ENCODE peak calls at places on chromosomes 16 and 17, in nine cellular contexts. I is suprapubic skin, S is transverse colon, Z is sigmoid colon, V is endothelial cell of umbilical vein, F is esophagus muscularis mucosa, Q is stomach, U is HCT116, O is GM23338. R is an unnamed sample.

GRCh38 chr16:28205117-28205899 is 6.5 kb downstream of the XPO6 start:
- DNase-seq in I (no peak), S (no peak), Z (no peak), V (no peak), F (no peak), Q (no peak), U (no peak), O (no peak), R (no peak)

GRCh38 chr16:73018796-73019455 is 29.0 kb downstream of the ZFHX3 start:
- DNase-seq in I (peak; percentile 42), S (no peak), Z (peak; percentile 19), V (no peak), F (no peak), Q (no peak), U (no peak), O (no peak), R (no peak)

GRCh38 chr16:14345512-14346115 is 274.5 kb downstream of the MRTFB start:
- DNase-seq in I (no peak), S (no peak), Z (no peak), V (no peak), F (no peak), Q (peak; percentile 27), U (no peak), O (no peak), R (no peak)

GRCh38 chr17:29722411-29723198 is 99.9 kb upstream of the CORO6 start:
- DNase-seq in I (no peak), S (peak; percentile 46), Z (peak; percentile 78), V (peak; percentile 84), F (peak; percentile 92), Q (no peak), U (no peak), O (no peak), R (no peak)

GRCh38 chr17:78597923-78598545 is 20.8 kb upstream of the DNAH17 start:
- DNase-seq in I (no peak), S (no peak), Z (no peak), V (no peak), F (no peak), Q (no peak), U (no peak), O (no peak), R (peak; percentile 15)

GRCh38 chr17:16319969-16320368 is 33.3 kb downstream of the CENPV start:
- DNase-seq in I (no peak), S (no peak), Z (no peak), V (no peak), F (no peak), Q (no peak), U (no peak), O (no peak), R (no peak)

GRCh38 chr17:27354491-27355081 is 60.7 kb downstream of the WSB1 start:
- DNase-seq in I (no peak), S (no peak), Z (no peak), V (no peak), F (no peak), Q (no peak), U (no peak), O (no peak), R (no peak)

GRCh38 chr16:54287018-54287757 is 601 bp upstream of the IRX3 start:
- DNase-seq in I (peak; percentile 78), S (no peak), Z (no peak), V (no peak), F (no peak), Q (no peak), U (peak; percentile 1), O (peak; percentile 90), R (no peak)

GRCh38 chr17:19610879-19611278 is 37.7 kb upstream of the ALDH3A2 start:
- DNase-seq in I (no peak), S (no peak), Z (no peak), V (no peak), F (no peak), Q (no peak), U (no peak), O (no peak), R (no peak)

GRCh38 chr16:81779540-81780320 is 639 bp downstream of the PLCG2 start:
- DNase-seq in I (peak; percentile 63), S (peak; percentile 50), Z (no peak), V (peak; percentile 12), F (no peak), Q (peak; percentile 44), U (no peak), O (peak; percentile 68), R (peak; percentile 91)

GRCh38 chr16:86942469-86943175 is 364.3 kb downstream of the FOXL1 start:
- DNase-seq in I (no peak), S (no peak), Z (no peak), V (no peak), F (no peak), Q (no peak), U (no peak), O (no peak), R (no peak)

GRCh38 chr17:45363498-45363897 is 46.7 kb upstream of the MAP3K14 start:
- DNase-seq in I (peak; percentile 25), S (no peak), Z (peak; percentile 2), V (no peak), F (no peak), Q (no peak), U (no peak), O (no peak), R (peak; percentile 6)

GRCh38 chr17:31649302-31649701 is 209.7 kb downstream of the COPRS start:
- DNase-seq in I (no peak), S (no peak), Z (no peak), V (no peak), F (no peak), Q (no peak), U (no peak), O (no peak), R (no peak)

GRCh38 chr16:35319536-35320192 is 1860.3 kb downstream of the TP53TG3F start:
- DNase-seq in I (no peak), S (no peak), Z (no peak), V (no peak), F (peak; percentile 75), Q (no peak), U (no peak), O (no peak), R (no peak)

GRCh38 chr16:27890866-27891265 is 172.6 kb downstream of the GSG1L start:
- DNase-seq in I (no peak), S (no peak), Z (no peak), V (no peak), F (no peak), Q (no peak), U (no peak), O (peak; percentile 33), R (no peak)

DNA sequence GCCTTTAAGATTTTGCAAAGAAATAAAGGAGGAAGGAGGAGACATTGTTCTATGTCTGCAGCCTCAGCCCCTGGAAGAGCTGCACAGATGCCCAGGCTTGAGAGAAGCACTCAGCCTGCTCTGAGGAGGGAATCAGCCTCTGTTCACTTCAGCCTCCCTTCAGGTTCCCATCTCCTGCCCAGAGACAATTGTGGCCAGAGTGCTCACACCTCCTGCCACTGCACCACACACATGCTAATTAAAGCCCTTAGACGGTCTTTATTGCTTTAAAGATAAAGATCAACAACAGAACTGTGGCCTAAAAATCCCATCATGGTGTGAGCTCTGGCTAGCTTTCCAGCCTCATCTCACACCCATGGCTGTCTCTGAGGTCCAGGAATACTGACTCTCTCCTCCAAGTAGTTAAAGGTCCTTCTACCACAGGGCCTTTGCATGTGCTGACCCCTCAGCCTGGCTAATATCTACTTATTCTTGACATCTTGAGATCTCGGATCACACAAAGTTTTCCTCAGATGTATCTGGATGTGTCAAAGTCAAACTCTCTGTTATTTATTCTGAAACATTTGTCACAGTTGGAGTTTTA is 33.8 kb downstream of the CHD9NB start:
- DNase-seq in I (no peak), S (no peak), Z (no peak), V (no peak), F (no peak), Q (no peak), U (no peak), O (no peak), R (no peak)
- H3K4me1 ChIP-seq in I (no peaks in the 10 kb centered on the region), S (no peaks in the 10 kb centered on the region), Z (no peaks in the 10 kb centered on the region), V (no peaks in the 10 kb centered on the region), F (no peaks in the 10 kb centered on the region), Q (no peaks in the 10 kb centered on the region), U (no peaks in the 10 kb centered on the region), O (peaks cover 6% of the 10 kb centered on the region), R (no peaks in the 10 kb centered on the region)

GRCh38 chr16:1082266-1082951 is 9.9 kb downstream of the SSTR5 start:
- DNase-seq in I (no peak), S (no peak), Z (no peak), V (peak; percentile 79), F (no peak), Q (no peak), U (no peak), O (no peak), R (no peak)
- TF ChIP-seq POLR2AphosphoS5 in I (no peak), S (no peak), Z (no peak), V (peak; percentile 62), F (no peak), Q (no peak), U (peak; percentile 87), O (no peak), R (no peak)

DNA sequence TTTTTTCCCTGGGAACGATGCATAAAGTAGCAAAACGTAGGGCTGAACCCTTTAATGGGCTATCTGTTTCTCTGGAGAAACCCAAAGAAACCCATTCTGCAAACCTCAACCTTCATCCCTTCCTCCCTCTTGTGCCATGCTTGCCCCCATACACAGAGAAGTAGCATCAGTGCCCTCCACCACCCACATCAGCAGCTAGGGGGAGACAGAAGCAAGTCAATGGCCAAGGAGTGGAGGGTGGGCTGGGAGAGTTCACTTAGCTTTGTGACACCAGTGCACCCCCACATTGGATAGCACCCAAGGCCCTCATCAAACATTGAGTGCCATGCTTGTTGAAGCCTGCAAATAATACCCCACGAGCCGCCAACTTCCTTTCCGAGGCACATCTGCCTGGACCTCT is 282.4 kb downstream of the ABCC12 start:
- DNase-seq in I (no peak), S (no peak), Z (no peak), V (no peak), F (no peak), Q (no peak), U (no peak), O (peak; percentile 42), R (no peak)
- TF ChIP-seq CTCF in I (no peak), S (no peak), Z (no peak), V (no peak), F (no peak), Q (no peak), U (peak; percentile 70), O (peak; percentile 81), R (no peak)

GRCh38 chr17:75370288-75370687 is 35.2 kb downstream of the GRB2 start:
- DNase-seq in I (no peak), S (no peak), Z (peak; percentile 78), V (no peak), F (no peak), Q (peak; percentile 44), U (no peak), O (no peak), R (no peak)

GRCh38 chr17:75371981-75372380 is 33.5 kb downstream of the GRB2 start:
- DNase-seq in I (no peak), S (no peak), Z (no peak), V (no peak), F (no peak), Q (no peak), U (no peak), O (no peak), R (no peak)

GRCh38 chr17:75373290-75373689 is 32.2 kb downstream of the GRB2 start:
- DNase-seq in I (no peak), S (no peak), Z (no peak), V (no peak), F (no peak), Q (no peak), U (no peak), O (no peak), R (no peak)

GRCh38 chr17:75367312-75367711 is 38.2 kb downstream of the GRB2 start:
- DNase-seq in I (no peak), S (no peak), Z (no peak), V (no peak), F (no peak), Q (no peak), U (no peak), O (no peak), R (no peak)

GRCh38 chr17:75371339-75371738 is 34.1 kb downstream of the GRB2 start:
- DNase-seq in I (no peak), S (no peak), Z (no peak), V (no peak), F (no peak), Q (no peak), U (no peak), O (no peak), R (no peak)
- H3K4me1 ChIP-seq in I (peaks cover 19% of the 10 kb centered on the region), S (peaks cover 13% of the 10 kb centered on the region), Z (peaks cover 31% of the 10 kb centered on the region), V (peaks cover 1% of the 10 kb centered on the region), F (peaks cover 50% of the 10 kb centered on the region), Q (peaks cover 65% of the 10 kb centered on the region), U (no peaks in the 10 kb centered on the region), O (peaks cover 43% of the 10 kb centered on the region), R (peaks cover 83% of the 10 kb centered on the region)